ENCODE peak calls at places on chromosomes 12 and 14, in ten cellular contexts. G, S, A, C, F, R, K, Q, P and T are unnamed samples.

GRCh38 chr12:85279449-85280137 is 427 bp upstream of the ALX1 start:
- DNase-seq in G (peak; percentile 42), Q (no peak), S (peak; percentile 14), A (no peak), K (peak; percentile 3), F (no peak), P (no peak), R (peak; percentile 45), C (peak; percentile 50), T (no peak)

GRCh38 chr14:87082917-87083316 is 910.1 kb downstream of the GALC start:
- DNase-seq in Q (no peak), K (no peak), F (no peak), A (no peak), S (no peak), G (no peak), C (no peak), R (no peak), P (no peak), T (no peak)

GRCh38 chr12:59115526-59115925 is 195.2 kb upstream of the LRIG3 start:
- DNase-seq in G (no peak), R (no peak), K (peak; percentile 19), F (no peak), Q (peak; percentile 22), S (no peak), C (no peak), A (no peak), P (no peak), T (no peak)

GRCh38 chr12:57735952-57736742 is 2.4 kb downstream of the AGAP2 start:
- DNase-seq in R (peak; percentile 61), C (peak; percentile 91), A (peak; percentile 39), K (no peak), S (peak; percentile 43), P (no peak), F (no peak), Q (no peak), G (peak; percentile 80), T (peak; percentile 95)

GRCh38 chr12:130920119-130920703 is 33.5 kb upstream of the ADGRD1 start:
- DNase-seq in F (no peak), K (no peak), R (no peak), A (no peak), C (no peak), Q (no peak), P (no peak), G (no peak), S (no peak), T (no peak)

GRCh38 chr12:60148109-60148508 is 552.3 kb downstream of the SLC16A7 start:
- DNase-seq in S (no peak), P (no peak), A (no peak), K (peak; percentile 97), R (no peak), C (no peak), F (no peak), G (no peak), Q (peak; percentile 86), T (peak; percentile 19)

GRCh38 chr14:72822946-72823611 is 70.8 kb downstream of the DPF3 start:
- DNase-seq in P (no peak), A (no peak), K (peak; percentile 48), Q (no peak), S (no peak), R (no peak), C (no peak), F (no peak), G (no peak), T (no peak)

GRCh38 chr12:132257206-132257954 is 72.0 kb downstream of the GALNT9 start:
- DNase-seq in C (no peak), R (no peak), Q (no peak), P (no peak), F (no peak), S (no peak), K (no peak), G (no peak), A (no peak), T (no peak)

GRCh38 chr14:39006721-39007410 is 96.2 kb downstream of the SEC23A start:
- DNase-seq in F (no peak), P (no peak), S (no peak), A (no peak), C (no peak), K (peak; percentile 30), R (no peak), G (no peak), Q (no peak), T (no peak)

GRCh38 chr12:57090456-57090855 is 1.5 kb downstream of the NAB2 start:
- DNase-seq in K (no peak), Q (no peak), R (no peak), A (no peak), F (no peak), C (no peak), G (no peak), S (no peak), P (no peak), T (peak; percentile 58)

GRCh38 chr12:66004922-66005703 is 125.4 kb downstream of the LLPH start:
- DNase-seq in F (no peak), A (no peak), Q (no peak), K (no peak), C (no peak), P (no peak), R (no peak), G (no peak), S (no peak), T (no peak)

GRCh38 chr14:39469094-39469710 is 37.0 kb upstream of the FBXO33 start:
- DNase-seq in G (peak; percentile 56), S (no peak), R (peak; percentile 56), C (peak; percentile 73), P (no peak), Q (no peak), A (peak; percentile 51), K (peak; percentile 8), F (peak; percentile 58), T (no peak)

GRCh38 chr14:24013654-24014514 is 25.2 kb downstream of the DHRS4L2 start:
- DNase-seq in K (peak; percentile 83), Q (peak; percentile 57), F (peak; percentile 66), A (peak; percentile 39), R (peak; percentile 63), S (no peak), C (peak; percentile 89), G (peak; percentile 28), P (peak; percentile 63), T (peak; percentile 85)

GRCh38 chr12:738712-739111 is 13.7 kb upstream of the WNK1 start:
- DNase-seq in S (no peak), Q (no peak), R (no peak), A (no peak), C (no peak), P (no peak), F (no peak), K (no peak), G (no peak), T (no peak)

GRCh38 chr14:97180304-97181200 is 383.4 kb downstream of the VRK1 start:
- DNase-seq in Q (peak; percentile 65), P (peak; percentile 23), C (no peak), A (no peak), K (no peak), G (no peak), F (no peak), S (no peak), R (no peak), T (no peak)
- TF ChIP-seq CTCF in Q (peak; percentile 59), P (no peak), C (peak; percentile 10), A (no peak), K (no peak), G (no peak), F (no peak), S (no peak), R (no peak), T (peak; percentile 28)

GRCh38 chr14:102116361-102117180 is 23.1 kb upstream of the WDR20 start:
- DNase-seq in P (no peak), C (no peak), S (no peak), R (no peak), F (no peak), A (no peak), G (no peak), K (no peak), Q (no peak), T (no peak)

GRCh38 chr14:102120888-102121287 is 18.8 kb upstream of the WDR20 start:
- DNase-seq in Q (no peak), R (no peak), A (no peak), C (no peak), K (no peak), G (no peak), P (no peak), S (no peak), F (no peak), T (no peak)

GRCh38 chr14:102121567-102121966 is 18.1 kb upstream of the WDR20 start:
- DNase-seq in F (no peak), A (no peak), S (no peak), C (no peak), Q (no peak), K (no peak), P (no peak), G (no peak), R (no peak), T (no peak)

GRCh38 chr14:102117852-102118251 is 21.8 kb upstream of the WDR20 start:
- DNase-seq in A (no peak), F (no peak), K (no peak), Q (no peak), C (no peak), S (no peak), P (no peak), G (no peak), R (no peak), T (no peak)
- TF ChIP-seq CTCF in A (no peak), F (no peak), K (no peak), Q (no peak), C (no peak), S (no peak), P (no peak), G (no peak), R (no peak), T (no peak)

GRCh38 chr12:70724444-70724843 is 87.2 kb upstream of the PTPRB start:
- DNase-seq in C (peak; percentile 64), A (no peak), K (peak; percentile 7), S (no peak), G (no peak), R (no peak), Q (peak; percentile 15), P (no peak), F (no peak), T (no peak)
- TF ChIP-seq CTCF in C (peak; percentile 72), A (peak; percentile 39), K (no peak), S (no peak), G (no peak), R (peak; percentile 42), Q (peak; percentile 59), P (peak; percentile 37), F (no peak), T (peak; percentile 42)

DNA sequence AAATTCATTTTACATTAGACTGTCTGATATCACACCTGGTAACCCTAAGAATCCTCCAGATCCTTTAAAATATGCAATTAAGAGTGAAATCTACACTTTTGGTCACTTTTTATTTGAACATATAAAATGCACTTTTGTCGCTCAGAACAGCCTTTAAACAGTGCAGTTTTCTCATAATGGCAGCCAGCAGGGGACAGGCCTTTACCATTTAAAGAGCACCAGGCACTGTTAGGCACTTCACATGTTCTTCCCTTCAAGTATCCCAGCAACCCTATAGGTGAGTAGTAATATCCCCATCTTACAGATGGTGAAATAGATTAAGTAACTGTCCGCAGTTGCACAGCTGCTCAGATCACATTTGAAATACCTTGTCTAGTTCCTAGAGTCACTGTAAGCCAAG is 11.3 kb upstream of the SAMD4A start:
- DNase-seq in Q (no peak), C (no peak), A (no peak), R (no peak), K (no peak), F (no peak), S (no peak), P (no peak), G (no peak), T (no peak)
- TF ChIP-seq CTCF in Q (no peak), C (peak; percentile 35), A (peak; percentile 30), R (no peak), K (no peak), F (no peak), S (no peak), P (no peak), G (no peak), T (peak; percentile 35)

GRCh38 chr14:100709252-100709955 is 17.3 kb upstream of the DLK1 start:
- DNase-seq in C (peak; percentile 46), A (peak; percentile 37), G (peak; percentile 67), K (peak; percentile 31), R (peak; percentile 51), F (no peak), Q (no peak), P (no peak), S (peak; percentile 50), T (peak; percentile 97)
- TF ChIP-seq CTCF in C (peak; percentile 44), A (peak; percentile 52), G (peak; percentile 58), K (peak; percentile 48), R (no peak), F (peak; percentile 43), Q (peak; percentile 80), P (no peak), S (peak; percentile 42), T (peak; percentile 43)